ENCODE peak calls at places on chromosomes 5 and 9, in ten cellular contexts. C, P, D, A, U, M, S, Y, W and H are unnamed samples.

GRCh38 chr5:85375525-85375924 is 990.8 kb upstream of the EDIL3 start:
- DNase-seq in W (no peak), M (no peak), C (no peak), U (no peak), P (no peak), S (no peak), A (no peak), Y (no peak), D (no peak), H (no peak)

GRCh38 chr5:55665065-55665464 is 47.1 kb downstream of the SLC38A9 start:
- DNase-seq in D (no peak), Y (no peak), S (no peak), U (no peak), M (no peak), C (no peak), A (no peak), W (no peak), P (no peak), H (no peak)

GRCh38 chr9:85741112-85741874 is 461 bp downstream of the AGTPBP1 start:
- DNase-seq in M (peak; percentile 67), A (peak; percentile 65), S (peak; percentile 65), D (no peak), W (peak; percentile 16), Y (peak; percentile 35), U (peak; percentile 78), P (peak; percentile 47), C (no peak), H (no peak)

GRCh38 chr9:87656485-87656884 is 69.4 kb upstream of the CTSL start:
- DNase-seq in D (no peak), U (no peak), P (no peak), A (no peak), W (no peak), Y (no peak), C (no peak), S (no peak), M (no peak), H (no peak)

GRCh38 chr5:94901071-94901979 is 282.9 kb downstream of the SLF1 start:
- DNase-seq in S (no peak), D (peak; percentile 19), M (no peak), W (no peak), A (no peak), U (no peak), C (no peak), Y (peak; percentile 83), P (no peak), H (no peak)

GRCh38 chr5:95955996-95956899 is 5.4 kb downstream of the ELL2 start:
- DNase-seq in S (no peak), U (no peak), W (no peak), P (no peak), Y (no peak), M (peak; percentile 76), A (no peak), D (no peak), C (no peak), H (no peak)

GRCh38 chr5:142830241-142831018 is 60.3 kb downstream of the ARHGAP26 start:
- DNase-seq in P (no peak), S (no peak), U (no peak), W (no peak), C (no peak), Y (no peak), A (no peak), D (peak; percentile 46), M (no peak), H (no peak)

GRCh38 chr9:106697799-106698591 is 165.0 kb upstream of the ZNF462 start:
- DNase-seq in A (no peak), C (no peak), W (no peak), D (no peak), S (no peak), P (no peak), U (peak; percentile 77), Y (peak; percentile 37), M (peak; percentile 90), H (peak; percentile 23)

GRCh38 chr5:151222769-151223446 is 984 bp downstream of the CCDC69 start:
- DNase-seq in A (peak; percentile 31), U (no peak), C (no peak), D (no peak), M (peak; percentile 4), Y (no peak), S (peak; percentile 51), W (no peak), P (no peak), H (no peak)

GRCh38 chr5:160315968-160316367 is 3.6 kb upstream of the CCNJL start:
- DNase-seq in W (no peak), D (peak; percentile 71), P (no peak), A (no peak), Y (peak; percentile 52), C (no peak), S (no peak), U (no peak), M (peak; percentile 69), H (no peak)

GRCh38 chr9:134721344-134721743 is 79.7 kb downstream of the COL5A1 start:
- DNase-seq in A (no peak), U (no peak), P (no peak), C (no peak), D (no peak), Y (no peak), S (no peak), W (no peak), M (no peak), H (no peak)

GRCh38 chr5:67095346-67095871 is 101.2 kb downstream of the CD180 start:
- DNase-seq in S (no peak), M (peak; percentile 19), D (no peak), U (no peak), C (no peak), W (no peak), Y (no peak), A (no peak), P (no peak), H (peak; percentile 57)

GRCh38 chr5:8844206-8844605 is 701.7 kb downstream of the SEMA5A start:
- DNase-seq in U (no peak), P (no peak), D (no peak), A (no peak), Y (no peak), W (no peak), M (no peak), C (no peak), S (no peak), H (no peak)

GRCh38 chr9:120477534-120478001 is 102.4 kb downstream of the CDK5RAP2 start:
- DNase-seq in S (no peak), W (peak; percentile 8), P (peak; percentile 78), D (peak; percentile 35), C (no peak), A (no peak), Y (peak; percentile 40), U (peak; percentile 64), M (peak; percentile 68), H (peak; percentile 62)

GRCh38 chr5:126568206-126568755 is 26.7 kb downstream of the ALDH7A1 start:
- DNase-seq in D (no peak), M (no peak), P (no peak), C (no peak), A (no peak), S (no peak), U (no peak), W (no peak), Y (no peak), H (no peak)

GRCh38 chr9:129501771-129502324 is 119.1 kb downstream of the C9orf50 start:
- DNase-seq in M (no peak), C (no peak), Y (no peak), A (no peak), D (no peak), W (no peak), P (no peak), S (no peak), U (no peak), H (no peak)

GRCh38 chr9:123816817-123817472 is 113.0 kb downstream of the DENND1A start:
- DNase-seq in C (no peak), A (no peak), P (no peak), W (no peak), S (no peak), D (no peak), U (no peak), Y (no peak), M (no peak), H (no peak)

GRCh38 chr9:5485365-5486085 is 24.8 kb upstream of the PDCD1LG2 start:
- DNase-seq in P (no peak), U (no peak), C (no peak), M (no peak), D (no peak), Y (no peak), A (no peak), W (no peak), S (no peak), H (no peak)

GRCh38 chr9:80867731-80868130 is 821.6 kb downstream of the TLE1 start:
- DNase-seq in S (no peak), C (no peak), A (no peak), U (no peak), W (no peak), D (no peak), Y (no peak), M (no peak), P (no peak), H (no peak)

GRCh38 chr5:43245724-43246385 is 53.8 kb downstream of the NIM1K start:
- DNase-seq in S (no peak), W (no peak), Y (no peak), A (no peak), M (no peak), U (no peak), P (no peak), C (no peak), D (no peak), H (no peak)

GRCh38 chr5:112283943-112284342 is 135.1 kb downstream of the EPB41L4A start:
- DNase-seq in Y (no peak), C (no peak), M (no peak), U (no peak), D (no peak), W (no peak), A (no peak), P (no peak), S (no peak), H (no peak)

GRCh38 chr5:130141689-130142320 is 237.5 kb downstream of the CHSY3 start:
- DNase-seq in S (no peak), A (no peak), P (peak; percentile 60), C (no peak), U (peak; percentile 0), M (no peak), W (no peak), D (peak; percentile 3), Y (peak; percentile 42), H (peak; percentile 24)

GRCh38 chr5:138469540-138470321 is 4.5 kb downstream of the EGR1 start:
- DNase-seq in S (no peak), D (no peak), Y (peak; percentile 85), W (no peak), A (no peak), C (no peak), M (no peak), U (peak; percentile 39), P (no peak), H (no peak)

GRCh38 chr5:141889282-141889871 is 11.2 kb upstream of the PCDH1 start:
- DNase-seq in A (no peak), W (no peak), M (peak; percentile 55), P (no peak), D (peak; percentile 24), C (no peak), U (peak; percentile 38), Y (peak; percentile 12), S (no peak), H (no peak)

GRCh38 chr9:76796296-76796695 is 32.1 kb downstream of the PCA3 start:
- DNase-seq in Y (no peak), P (no peak), A (no peak), U (no peak), C (no peak), D (no peak), M (no peak), W (no peak), S (no peak), H (no peak)

GRCh38 chr5:175115831-175116230 is 328.2 kb downstream of the DRD1 start:
- DNase-seq in U (no peak), A (no peak), S (no peak), D (no peak), C (no peak), M (no peak), Y (no peak), W (no peak), P (no peak), H (no peak)

GRCh38 chr5:6820851-6821479 is 107.7 kb downstream of the TENT4A start:
- DNase-seq in D (peak; percentile 48), W (no peak), U (peak; percentile 70), C (peak; percentile 10), P (peak; percentile 78), A (peak; percentile 19), M (peak; percentile 53), S (peak; percentile 63), Y (peak; percentile 35), H (no peak)

GRCh38 chr9:85743290-85744128 is 1.8 kb upstream of the AGTPBP1 start:
- DNase-seq in P (no peak), C (peak; percentile 12), D (peak; percentile 41), Y (no peak), W (no peak), U (no peak), S (no peak), M (peak; percentile 59), A (peak; percentile 16), H (no peak)